ENCODE peak calls at places on chromosome 2, in six cellular contexts. V, Z, K, P, L and F are unnamed samples.

GRCh38 chr2:30147196-30147714 is 448 bp downstream of the YPEL5 start:
- DNase-seq in V (no peak), Z (no peak), K (peak), P (no peak), L (peak), F (no peak)

GRCh38 chr2:43519711-43520221 is 76.1 kb downstream of the THADA start:
- DNase-seq in V (no peak), Z (peak), K (no peak), P (peak), L (no peak), F (no peak)

GRCh38 chr2:176132397-176133086 is 3.0 kb downstream of the HOXD8 start:
- DNase-seq in V (no peak), Z (no peak), K (no peak), P (peak), L (no peak), F (no peak)

GRCh38 chr2:144379891-144380311 is 140.0 kb downstream of the ZEB2 start:
- DNase-seq in V (no peak), Z (no peak), K (peak), P (peak), L (no peak), F (no peak)

GRCh38 chr2:46117379-46117778 is 179.8 kb upstream of the EPAS1 start:
- DNase-seq in V (no peak), Z (peak), K (no peak), P (peak), L (no peak), F (no peak)

GRCh38 chr2:59892398-59892797 is 661.1 kb downstream of the BCL11A start:
- DNase-seq in V (no peak), Z (no peak), K (no peak), P (no peak), L (no peak), F (no peak)

GRCh38 chr2:45302011-45302325 is 292.7 kb upstream of the SIX2 start:
- DNase-seq in V (no peak), Z (no peak), K (no peak), P (no peak), L (no peak), F (no peak)

GRCh38 chr2:7392076-7392787 is 475.0 kb downstream of the RNF144A start:
- DNase-seq in V (no peak), Z (no peak), K (no peak), P (no peak), L (peak), F (no peak)

GRCh38 chr2:127569274-127570065 is 34.0 kb downstream of the MYO7B start:
- DNase-seq in V (peak), Z (peak), K (no peak), P (peak), L (no peak), F (no peak)

GRCh38 chr2:218536804-218537494 is 31.2 kb downstream of the USP37 start:
- DNase-seq in V (no peak), Z (no peak), K (no peak), P (no peak), L (no peak), F (no peak)

GRCh38 chr2:47321411-47322031 is 81.4 kb upstream of the MSH2 start:
- DNase-seq in V (no peak), Z (no peak), K (no peak), P (no peak), L (no peak), F (no peak)

GRCh38 chr2:134489732-134490384 is 228.9 kb downstream of the TMEM163 start:
- DNase-seq in V (no peak), Z (no peak), K (no peak), P (no peak), L (peak), F (no peak)

GRCh38 chr2:174573621-174574081 is 24.0 kb downstream of the WIPF1 start:
- DNase-seq in V (no peak), Z (peak), K (no peak), P (no peak), L (peak), F (no peak)
- TF ChIP-seq CTCF in V (peak), Z (no peak), K (no peak), P (no peak), L (no peak), F (no peak)

DNA sequence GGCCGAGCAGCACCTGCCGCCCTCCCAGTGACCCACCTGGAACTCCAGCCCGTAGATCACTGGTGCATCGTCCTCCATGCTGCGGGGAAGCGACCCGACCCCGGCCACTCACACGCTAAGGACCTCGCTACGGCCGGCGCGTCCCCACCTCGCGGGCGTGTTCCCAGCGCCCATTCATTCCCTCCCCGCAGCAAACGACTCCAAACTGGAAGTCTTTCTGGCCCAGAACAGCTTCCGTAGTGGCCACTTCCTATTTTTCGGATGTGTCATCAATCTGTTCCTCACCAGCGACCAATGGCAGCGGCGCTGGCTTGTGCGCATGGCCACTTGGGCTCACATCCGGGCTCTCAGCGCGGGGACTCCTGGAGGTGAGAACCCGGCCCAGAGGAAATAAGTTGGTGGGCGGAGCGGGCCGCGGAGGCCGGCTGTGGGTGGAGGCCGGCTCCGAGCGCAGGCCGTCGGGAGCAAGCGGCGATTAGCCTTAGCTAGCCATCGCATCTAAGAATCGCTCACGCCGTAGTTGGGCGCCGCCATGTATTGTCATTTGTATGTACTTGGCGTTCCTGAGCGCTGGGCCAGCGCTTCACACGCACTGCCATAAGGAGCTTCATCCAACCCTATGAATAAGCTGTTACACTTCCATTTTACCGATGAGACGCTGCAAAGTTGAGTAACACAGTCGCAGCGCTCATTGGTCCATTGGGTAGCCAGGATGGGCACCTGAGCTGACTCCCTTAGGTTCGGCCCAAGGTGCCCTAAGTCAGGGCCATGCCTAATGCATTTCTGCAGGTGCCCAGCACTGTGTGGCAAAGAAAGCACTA is at the start of gene EIPR1:
- DNase-seq in V (peak), Z (peak), K (peak), P (peak), L (peak), F (peak)
- TF ChIP-seq CTCF in V (no peak), Z (no peak), K (no peak), P (no peak), L (no peak), F (peak)

DNA sequence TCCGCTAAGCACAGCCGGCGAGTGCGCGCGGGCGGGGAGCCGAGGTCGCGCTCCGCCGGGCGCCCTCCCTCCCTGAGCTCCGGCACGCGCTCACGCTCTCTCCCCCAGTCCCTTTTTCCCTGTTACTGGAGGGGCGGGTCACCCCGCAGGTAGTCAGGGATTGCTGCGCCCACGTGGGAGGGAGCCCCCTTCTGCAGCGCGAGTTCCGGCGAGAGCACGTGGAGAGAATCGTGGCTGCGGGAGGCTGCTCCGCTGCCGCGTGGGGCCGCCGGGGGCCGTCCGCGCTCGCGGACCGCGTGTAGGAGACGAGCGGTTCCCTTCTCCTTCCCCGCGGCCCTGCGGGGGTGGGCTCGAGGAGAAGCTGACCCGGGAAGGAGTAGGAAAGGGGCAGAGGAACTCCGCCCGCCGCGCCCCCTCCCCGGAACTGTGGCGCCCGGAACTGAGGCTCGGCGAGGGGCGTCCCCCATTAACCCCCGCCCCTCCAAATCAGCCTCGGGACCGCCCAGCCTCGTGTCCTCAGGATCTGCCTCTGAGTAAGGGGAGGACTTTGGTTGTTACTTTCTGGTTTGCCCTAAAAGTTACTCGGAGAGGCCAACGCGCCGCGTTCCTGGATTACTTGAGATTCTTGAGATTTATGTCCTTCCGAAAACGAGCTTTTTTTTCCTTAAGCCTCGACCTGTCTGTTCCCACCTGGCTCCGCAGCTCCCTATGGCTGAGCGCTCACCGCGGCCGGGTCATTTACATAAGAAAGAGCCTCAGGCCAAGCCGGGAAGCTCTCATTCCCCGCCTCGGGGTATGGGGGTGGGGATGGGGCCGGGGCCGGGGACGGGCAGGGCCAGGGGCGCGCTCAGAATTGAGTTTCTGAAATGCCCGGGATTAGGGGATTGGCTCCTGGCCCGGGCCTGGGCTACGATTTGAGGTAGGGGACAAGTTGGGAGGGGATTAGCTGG is 1.2 kb downstream of the HK2 start:
- DNase-seq in V (peak), Z (peak), K (peak), P (peak), L (peak), F (no peak)
- TF ChIP-seq CTCF in V (no peak), Z (no peak), K (no peak), P (no peak), L (no peak), F (no peak)

DNA sequence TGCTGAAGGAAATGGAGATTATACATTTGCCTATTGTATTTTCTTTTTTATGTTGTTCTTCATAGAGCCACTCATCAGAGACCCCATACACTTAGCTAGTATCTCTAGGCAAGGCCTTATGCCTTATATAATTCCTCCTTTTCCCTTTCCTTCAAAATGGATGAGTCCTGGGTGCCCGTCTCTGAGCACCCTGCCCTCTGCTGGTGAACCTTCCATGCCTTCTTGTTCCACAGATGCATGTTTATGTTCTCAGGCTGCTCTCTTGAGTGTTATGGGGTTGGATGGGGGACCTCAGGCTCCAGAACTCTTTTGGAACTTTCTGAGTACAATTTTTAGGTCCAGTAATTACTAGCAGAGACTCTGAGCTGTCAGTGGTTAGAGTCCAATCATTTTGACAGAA is 368.6 kb upstream of the SPRED2 start:
- DNase-seq in V (no peak), Z (peak), K (no peak), P (no peak), L (no peak), F (no peak)
- TF ChIP-seq CTCF in V (no peak), Z (peak), K (no peak), P (no peak), L (no peak), F (peak)